ENCODE peak calls at places on chromosomes 5 and 9, in six cellular contexts. E is right atrium auricular region, D is psoas muscle, R is tibial artery, F is fibroblast of pulmonary artery, Z is pancreas. W is an unnamed sample.

GRCh38 chr9:18595597-18595996 is 121.6 kb downstream of the ADAMTSL1 start:
- DNase-seq in E (no peak), D (no peak), R (peak), F (no peak), Z (no peak), W (no peak)

GRCh38 chr9:6034954-6035353 is 19.5 kb upstream of the RANBP6 start:
- DNase-seq in E (no peak), D (no peak), R (no peak), F (no peak), Z (no peak), W (no peak)

GRCh38 chr5:73763300-73764032 is 137.5 kb downstream of the ARHGEF28 start:
- DNase-seq in E (no peak), D (no peak), R (no peak), F (no peak), Z (no peak), W (no peak)

GRCh38 chr5:135973323-135974018 is 18.7 kb upstream of the LECT2 start:
- DNase-seq in E (no peak), D (peak), R (no peak), F (peak), Z (no peak), W (peak)

GRCh38 chr5:41686767-41687166 is 176.4 kb upstream of the PLCXD3 start:
- DNase-seq in E (no peak), D (no peak), R (no peak), F (no peak), Z (no peak), W (no peak)

GRCh38 chr5:169837686-169838085 is 142.6 kb downstream of the INSYN2B start:
- DNase-seq in E (no peak), D (no peak), R (no peak), F (no peak), Z (no peak), W (no peak)

GRCh38 chr9:93577940-93578682 is 1.7 kb downstream of the PHF2 start:
- DNase-seq in E (peak), D (no peak), R (peak), F (no peak), Z (no peak), W (no peak)

GRCh38 chr5:149271717-149272558 is at the start of gene AFAP1L1:
- DNase-seq in E (peak), D (peak), R (peak), F (peak), Z (peak), W (peak)

GRCh38 chr9:13791816-13792215 is 512.3 kb upstream of the MPDZ start:
- DNase-seq in E (no peak), D (no peak), R (no peak), F (no peak), Z (no peak), W (no peak)

GRCh38 chr5:65722575-65723424 is 795 bp downstream of the NLN start:
- DNase-seq in E (no peak), D (no peak), R (no peak), F (peak), Z (no peak), W (peak)

GRCh38 chr5:50553560-50553984 is 112.5 kb upstream of the EMB start:
- DNase-seq in E (no peak), D (no peak), R (no peak), F (no peak), Z (no peak), W (peak)

GRCh38 chr5:5340206-5340729 is 82.2 kb upstream of the ICE1 start:
- DNase-seq in E (peak), D (peak), R (peak), F (peak), Z (peak), W (peak)

GRCh38 chr9:84950879-84951811 is 281.6 kb downstream of the NTRK2 start:
- DNase-seq in E (no peak), D (no peak), R (no peak), F (no peak), Z (no peak), W (no peak)

GRCh38 chr5:170113517-170113891 is 7.8 kb downstream of the FOXI1 start:
- DNase-seq in E (no peak), D (no peak), R (no peak), F (no peak), Z (no peak), W (no peak)

GRCh38 chr9:20984471-20984870 is 47.0 kb downstream of the HACD4 start:
- DNase-seq in E (no peak), D (no peak), R (no peak), F (no peak), Z (no peak), W (peak)

GRCh38 chr5:58813855-58814254 is 231.0 kb downstream of the RAB3C start:
- DNase-seq in E (no peak), D (no peak), R (no peak), F (no peak), Z (no peak), W (no peak)

GRCh38 chr5:32501071-32501470 is 56.5 kb upstream of the ZFR start:
- DNase-seq in E (no peak), D (no peak), R (no peak), F (no peak), Z (no peak), W (no peak)

DNA sequence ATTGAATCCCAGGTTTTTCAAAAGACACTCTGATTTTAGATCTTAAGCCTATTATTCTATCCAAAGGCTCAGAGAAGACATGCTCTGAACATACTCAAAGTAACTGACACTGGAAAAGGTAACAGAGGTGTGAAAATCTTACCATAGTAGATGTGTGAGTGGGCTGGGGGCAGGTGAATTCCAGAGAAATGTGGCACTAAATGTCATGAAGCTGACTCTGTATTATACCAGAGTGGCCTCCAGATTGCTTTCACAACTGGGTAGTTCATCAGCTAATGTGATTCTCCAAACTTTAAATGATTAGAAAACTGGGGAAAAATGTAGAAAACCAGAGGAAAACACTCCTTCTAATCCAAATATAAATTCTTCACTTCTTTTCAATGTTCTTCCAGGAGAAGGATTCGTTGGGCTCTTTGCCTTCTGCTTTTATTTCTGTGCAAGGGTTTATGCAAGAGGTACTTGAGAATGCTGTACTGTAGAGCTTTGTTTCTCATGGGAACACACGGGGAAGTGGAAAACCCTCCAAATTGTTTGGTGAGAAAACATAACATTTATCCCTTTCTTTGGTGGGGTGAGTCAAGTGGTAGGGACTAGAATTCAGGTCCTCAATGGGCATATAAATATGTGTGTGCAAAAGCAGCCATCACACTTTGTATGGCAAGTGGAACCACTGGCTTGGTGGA is at the start of gene SCGB3A2:
- DNase-seq in E (no peak), D (no peak), R (no peak), F (no peak), Z (no peak), W (no peak)
- H3K4me3 ChIP-seq in E (no peak), D (no peak), R (no peak), F (no peak), Z (no peak), W (no peak)

DNA sequence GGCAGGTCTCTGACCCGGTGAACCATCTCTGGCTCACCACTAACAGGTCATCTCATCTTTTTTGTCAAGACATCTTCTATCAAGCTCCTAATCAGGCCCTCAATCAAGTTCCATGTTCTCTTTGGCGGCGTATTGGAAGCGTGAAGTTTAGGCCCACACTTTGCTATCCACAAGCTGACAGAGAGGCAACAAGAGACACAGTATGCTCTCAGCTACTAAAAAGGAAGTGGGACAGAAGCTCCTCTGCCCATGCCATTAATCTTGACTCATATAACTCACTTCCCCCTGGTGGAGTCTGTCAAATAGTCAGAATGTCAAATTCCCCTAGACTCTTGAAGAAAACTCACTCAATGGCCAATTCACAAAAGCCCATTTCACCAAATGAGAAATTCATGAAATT is 77.6 kb upstream of the TMC1 start:
- DNase-seq in E (no peak), D (no peak), R (no peak), F (no peak), Z (no peak), W (no peak)
- TF ChIP-seq CTCF in E (no peak), D (no peak), R (no peak), F (no peak), Z (no peak), W (peak)

GRCh38 chr9:38068866-38069628 is at the start of gene SHB:
- DNase-seq in E (peak), D (peak), R (peak), F (peak), Z (peak), W (peak)
- H3K4me3 ChIP-seq in E (peak), D (peak), R (peak), F (peak), Z (peak), W (peak)

GRCh38 chr9:120038342-120038741 is 541.6 kb downstream of the CDK5RAP2 start:
- DNase-seq in E (no peak), D (no peak), R (no peak), F (no peak), Z (no peak), W (no peak)

GRCh38 chr9:120030847-120031246 is 549.1 kb downstream of the CDK5RAP2 start:
- DNase-seq in E (no peak), D (no peak), R (no peak), F (no peak), Z (no peak), W (no peak)

GRCh38 chr9:120032639-120033038 is 547.3 kb downstream of the CDK5RAP2 start:
- DNase-seq in E (no peak), D (no peak), R (no peak), F (no peak), Z (no peak), W (no peak)
- TF ChIP-seq CTCF in E (no peak), D (no peak), R (no peak), F (no peak), Z (no peak), W (no peak)

GRCh38 chr5:176618783-176619182 is 8.8 kb upstream of the GPRIN1 start:
- DNase-seq in E (no peak), D (no peak), R (no peak), F (no peak), Z (no peak), W (no peak)
- H3K4me3 ChIP-seq in E (peak), D (no peak), R (no peak), F (no peak), Z (no peak), W (no peak)

GRCh38 chr5:64594601-64595518 is 89.0 kb downstream of the RGS7BP start:
- DNase-seq in E (no peak), D (no peak), R (no peak), F (no peak), Z (no peak), W (peak)
- TF ChIP-seq CTCF in E (peak), D (peak), R (peak), F (peak), Z (no peak), W (peak)

DNA sequence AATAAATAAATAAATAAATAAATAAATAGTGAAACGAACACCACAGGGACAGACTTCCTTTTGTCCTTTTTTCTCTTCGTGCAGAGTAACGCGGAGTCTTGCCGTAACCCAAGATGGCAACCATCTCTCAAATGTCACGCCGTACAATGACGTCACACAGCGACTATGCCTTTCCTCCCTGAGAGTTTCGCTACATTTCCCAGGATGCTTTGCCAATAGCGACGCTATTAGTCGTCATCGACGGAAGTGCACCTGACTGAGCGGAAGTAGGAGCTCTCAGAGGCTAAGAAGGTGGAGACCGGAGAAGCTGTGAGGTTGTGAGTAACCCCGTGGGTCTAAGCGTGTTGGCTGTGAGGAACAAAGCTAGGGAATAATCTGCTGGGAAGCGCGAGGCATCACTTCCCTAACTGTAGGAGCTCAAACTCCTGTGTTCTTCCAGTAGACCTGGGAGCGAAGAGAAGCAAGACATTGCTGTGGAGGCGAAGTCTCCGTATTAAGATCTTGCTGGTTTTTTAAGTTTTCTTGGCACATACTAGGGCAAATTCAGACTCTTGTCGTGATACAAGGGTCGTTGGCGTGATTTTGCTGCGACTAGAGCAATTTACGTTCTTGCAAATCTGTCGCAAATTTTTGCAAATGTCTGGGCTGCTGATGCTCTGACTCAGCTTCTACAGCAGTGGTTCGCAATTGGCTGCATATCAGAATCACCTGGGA is at the start of gene TTC1:
- DNase-seq in E (peak), D (peak), R (peak), F (peak), Z (peak), W (peak)
- H3K4me3 ChIP-seq in E (peak), D (peak), R (peak), F (peak), Z (peak), W (peak)

DNA sequence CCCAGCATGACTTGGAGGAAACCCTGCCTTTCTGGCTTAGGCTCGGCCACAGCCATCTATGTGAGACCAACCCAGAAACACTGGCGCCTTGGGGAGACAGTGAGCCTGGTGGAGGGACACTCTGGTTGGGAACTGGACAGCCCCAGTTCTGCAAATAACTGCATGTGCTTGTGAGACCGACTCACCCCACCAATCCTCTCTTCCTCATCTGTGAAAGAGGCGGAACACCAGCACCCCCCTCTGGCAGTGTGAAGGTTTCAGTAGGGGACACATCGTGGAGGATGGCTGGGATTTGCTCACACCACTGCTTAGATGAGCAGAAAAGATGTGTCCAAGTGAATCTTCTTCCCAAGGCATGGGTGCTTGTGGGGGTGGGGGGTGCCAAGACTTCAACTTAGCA is 43.4 kb upstream of the N4BP3 start:
- DNase-seq in E (no peak), D (no peak), R (no peak), F (peak), Z (no peak), W (peak)
- TF ChIP-seq CTCF in E (no peak), D (no peak), R (no peak), F (peak), Z (no peak), W (peak)

GRCh38 chr5:88667187-88668141 is 215.5 kb downstream of the MEF2C start:
- DNase-seq in E (no peak), D (no peak), R (peak), F (no peak), Z (no peak), W (no peak)

GRCh38 chr5:88664630-88665029 is 218.4 kb downstream of the MEF2C start:
- DNase-seq in E (no peak), D (no peak), R (no peak), F (no peak), Z (no peak), W (no peak)

GRCh38 chr5:88663793-88664216 is 219.2 kb downstream of the MEF2C start:
- DNase-seq in E (no peak), D (no peak), R (no peak), F (no peak), Z (no peak), W (no peak)

GRCh38 chr5:88666761-88667186 is 216.2 kb downstream of the MEF2C start:
- DNase-seq in E (no peak), D (no peak), R (no peak), F (no peak), Z (no peak), W (peak)

DNA sequence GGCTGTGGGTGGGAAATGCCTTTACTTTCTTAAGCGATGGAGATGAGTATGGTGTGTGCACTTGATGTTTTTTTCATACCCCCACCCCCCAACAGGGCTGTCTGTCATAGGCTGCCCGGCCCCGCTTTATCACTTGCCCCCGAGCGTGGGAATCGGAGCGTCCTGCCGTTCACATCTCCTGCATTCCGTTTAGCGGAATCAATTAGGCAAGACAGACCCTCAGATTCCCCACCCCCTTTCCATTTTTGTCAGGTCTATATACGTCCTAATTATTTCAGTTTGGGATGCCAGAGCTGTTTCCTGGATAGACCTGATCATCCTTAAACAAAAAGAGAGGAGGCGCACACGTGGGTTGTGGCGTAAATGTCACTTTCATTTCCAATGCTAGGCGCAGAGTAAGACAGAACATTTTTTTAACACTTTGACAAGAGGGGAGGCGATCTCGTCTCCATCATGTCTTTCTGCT is 217.2 kb downstream of the MEF2C start:
- DNase-seq in E (no peak), D (no peak), R (no peak), F (no peak), Z (no peak), W (no peak)
- H3K4me3 ChIP-seq in E (no peak), D (no peak), R (no peak), F (no peak), Z (no peak), W (no peak)

W was measured in choroid plexus epithelial cell.